ENCODE peak calls at places on chromosomes 12 and 14, in eight cellular contexts. H is CD8-positive, alpha-beta T cell; F is head of caudate nucleus; P is astrocyte; K is uterus; O is mucosa of descending colon; D is GF-D8; T is anterior cingulate cortex. J is an unnamed sample.

GRCh38 chr14:56487090-56487667 is 92.4 kb upstream of the TMEM260 start:
- DNase-seq in K (no peak), T (no peak), F (no peak), O (no peak), D (no peak), H (no peak), P (no peak), J (peak)

GRCh38 chr12:49557917-49558215 is 10.1 kb downstream of the MCRS1 start:
- DNase-seq in K (no peak), P (no peak), D (no peak), H (no peak), F (peak), T (no peak), O (no peak), J (peak)

GRCh38 chr14:58805057-58805456 is 167.3 kb downstream of the DACT1 start:
- DNase-seq in P (peak), T (no peak), F (no peak), H (no peak), O (no peak), K (no peak), D (no peak), J (no peak)

GRCh38 chr12:131950182-131950913 is 606 bp downstream of the EP400 start:
- DNase-seq in T (no peak), O (peak), D (no peak), H (peak), F (peak), P (no peak), K (peak), J (no peak)

GRCh38 chr14:90567991-90568390 is 171.2 kb downstream of the CALM1 start:
- DNase-seq in H (no peak), P (no peak), O (no peak), T (peak), D (no peak), K (no peak), F (peak), J (no peak)

GRCh38 chr12:86660488-86661171 is 404.4 kb upstream of the MGAT4C start:
- DNase-seq in F (no peak), K (no peak), T (no peak), O (no peak), D (no peak), P (peak), H (no peak), J (peak)

GRCh38 chr14:72808564-72808963 is 85.3 kb downstream of the DPF3 start:
- DNase-seq in D (no peak), O (no peak), P (no peak), F (no peak), K (no peak), T (no peak), H (no peak), J (no peak)

GRCh38 chr12:54958048-54958658 is 26.4 kb downstream of the TESPA1 start:
- DNase-seq in T (peak), O (no peak), H (peak), D (peak), F (peak), K (no peak), P (peak), J (peak)

GRCh38 chr12:123937707-123938600 is 34.7 kb downstream of the CCDC92 start:
- DNase-seq in H (peak), T (no peak), P (peak), F (no peak), K (no peak), D (no peak), O (no peak), J (no peak)

GRCh38 chr12:14970467-14970866 is 2.4 kb upstream of the PDE6H start:
- DNase-seq in H (no peak), P (no peak), K (no peak), D (no peak), F (no peak), T (no peak), O (no peak), J (no peak)

GRCh38 chr12:74964390-74964789 is 245.2 kb downstream of the KCNC2 start:
- DNase-seq in T (no peak), H (no peak), O (no peak), P (no peak), F (no peak), K (no peak), D (no peak), J (no peak)

GRCh38 chr14:101584049-101584859 is 23.0 kb downstream of the DIO3 start:
- DNase-seq in H (no peak), K (peak), P (no peak), O (peak), D (no peak), F (no peak), T (no peak), J (no peak)

GRCh38 chr12:113366827-113367226 is 8.4 kb downstream of the PLBD2 start:
- DNase-seq in O (no peak), D (no peak), F (no peak), T (no peak), K (no peak), H (no peak), P (no peak), J (no peak)

GRCh38 chr14:54085137-54085810 is 128.6 kb upstream of the BMP4 start:
- DNase-seq in T (no peak), D (no peak), K (no peak), F (no peak), H (no peak), P (peak), O (no peak), J (no peak)

GRCh38 chr14:92040431-92041040 is 677 bp upstream of the TRIP11 start:
- DNase-seq in P (peak), K (no peak), D (peak), O (no peak), H (no peak), F (peak), T (peak), J (peak)

GRCh38 chr14:55572578-55572977 is 7.4 kb upstream of the KTN1 start:
- DNase-seq in H (no peak), O (no peak), P (no peak), T (no peak), K (no peak), F (no peak), D (no peak), J (no peak)

GRCh38 chr12:53748072-53748840 is 3.5 kb downstream of the CISTR start:
- DNase-seq in D (no peak), T (no peak), H (no peak), O (no peak), P (no peak), K (no peak), F (peak), J (no peak)

GRCh38 chr14:76687611-76688372 is 73.5 kb upstream of the VASH1 start:
- DNase-seq in O (peak), H (no peak), K (no peak), D (no peak), P (peak), F (no peak), T (no peak), J (no peak)

GRCh38 chr12:57694459-57695019 is 607 bp downstream of the OS9 start:
- DNase-seq in H (no peak), K (no peak), P (no peak), D (no peak), T (no peak), F (no peak), O (peak), J (peak)

J was measured in SW480.